ENCODE peak calls at places on chromosome 18, in seven cellular contexts. P is right atrium auricular region, O is heart left ventricle, J is heart right ventricle, G is psoas muscle, A is mammary epithelial cell, D is SK-N-SH. X is an unnamed sample. For H3K4me1, the result is how much of the 10 kb centered on the place peaks cover.

GRCh38 chr18:50099725-50100414 is 95.1 kb downstream of the MYO5B start:
- DNase-seq in A (peak), P (no peak), O (no peak), G (no peak), J (no peak), D (no peak), X (no peak)

GRCh38 chr18:2425426-2426317 is 145.6 kb downstream of the METTL4 start:
- DNase-seq in O (no peak), D (no peak), G (no peak), A (peak), J (no peak), P (no peak), X (no peak)

GRCh38 chr18:22609642-22610041 is 191.9 kb upstream of the CTAGE1 start:
- DNase-seq in A (peak), J (peak), O (peak), P (peak), D (no peak), G (peak), X (peak)

GRCh38 chr18:70296781-70297180 is 7.9 kb downstream of the SOCS6 start:
- DNase-seq in D (no peak), O (no peak), J (no peak), P (no peak), G (no peak), A (no peak), X (no peak)

GRCh38 chr18:11885278-11885991 is 22.7 kb downstream of the MPPE1 start:
- DNase-seq in O (no peak), G (no peak), J (no peak), D (no peak), P (no peak), A (no peak), X (peak)

GRCh38 chr18:37335337-37335736 is 230.3 kb downstream of the CELF4 start:
- DNase-seq in A (no peak), D (peak), O (no peak), P (no peak), J (no peak), G (no peak), X (no peak)

GRCh38 chr18:42187611-42188378 is 232.8 kb downstream of the PIK3C3 start:
- DNase-seq in A (peak), G (no peak), O (no peak), P (no peak), J (no peak), D (no peak), X (no peak)

GRCh38 chr18:58446661-58447060 is 182.2 kb downstream of the ALPK2 start:
- DNase-seq in D (no peak), P (no peak), J (no peak), A (no peak), G (no peak), O (no peak), X (no peak)

GRCh38 chr18:76354348-76354747 is 140.7 kb downstream of the ZNF516 start:
- DNase-seq in O (no peak), G (no peak), A (peak), J (no peak), P (no peak), D (no peak), X (no peak)

GRCh38 chr18:78767648-78768071 is 212.0 kb upstream of the SALL3 start:
- DNase-seq in P (peak), A (no peak), O (no peak), J (no peak), G (no peak), D (no peak), X (no peak)

GRCh38 chr18:49878567-49878966 is 65.2 kb upstream of the ACAA2 start:
- DNase-seq in O (no peak), P (no peak), A (peak), D (no peak), G (no peak), J (no peak), X (peak)

GRCh38 chr18:69945220-69946114 is 2.2 kb downstream of the CD226 start:
- DNase-seq in P (no peak), O (no peak), G (no peak), D (no peak), J (no peak), A (no peak), X (no peak)

GRCh38 chr18:49763590-49763989 is 49.7 kb downstream of the ACAA2 start:
- DNase-seq in J (no peak), P (no peak), D (no peak), O (no peak), G (no peak), A (no peak), X (no peak)

GRCh38 chr18:29307231-29307630 is 1130.3 kb upstream of the CDH2 start:
- DNase-seq in A (no peak), D (no peak), P (no peak), G (no peak), J (no peak), O (no peak), X (no peak)

GRCh38 chr18:79380816-79381806 is 14.6 kb upstream of the NFATC1 start:
- DNase-seq in D (peak), J (peak), A (no peak), P (peak), O (peak), G (peak), X (no peak)

GRCh38 chr18:41977233-41977632 is 22.2 kb downstream of the PIK3C3 start:
- DNase-seq in A (no peak), G (no peak), O (no peak), D (no peak), J (no peak), P (no peak), X (no peak)

GRCh38 chr18:11154369-11154982 is 5.1 kb upstream of the PIEZO2 start:
- DNase-seq in P (no peak), D (no peak), J (no peak), A (peak), O (no peak), G (no peak), X (no peak)

GRCh38 chr18:49031511-49032188 is 80.9 kb upstream of the SMAD7 start:
- DNase-seq in P (peak), J (no peak), G (no peak), A (no peak), O (no peak), D (no peak), X (no peak)

GRCh38 chr18:3722662-3723433 is 272.9 kb downstream of the TGIF1 start:
- DNase-seq in O (no peak), A (no peak), G (no peak), P (no peak), J (no peak), D (no peak), X (no peak)

GRCh38 chr18:57890266-57890665 is 87.2 kb upstream of the ATP8B1 start:
- DNase-seq in O (no peak), G (no peak), D (no peak), J (no peak), A (no peak), P (no peak), X (no peak)

GRCh38 chr18:3448845-3449701 is 899 bp upstream of the TGIF1 start:
- DNase-seq in O (peak), P (peak), J (peak), A (peak), G (peak), D (peak), X (peak)

GRCh38 chr18:67600181-67600631 is 83.7 kb upstream of the DSEL start:
- DNase-seq in P (no peak), O (no peak), G (no peak), D (peak), A (peak), J (no peak), X (no peak)

GRCh38 chr18:22517356-22517755 is 99.6 kb upstream of the CTAGE1 start:
- DNase-seq in J (no peak), A (no peak), O (no peak), D (no peak), G (no peak), P (no peak), X (no peak)

GRCh38 chr18:9802774-9803697 is 82.7 kb upstream of the TXNDC2 start:
- DNase-seq in G (no peak), D (no peak), O (no peak), J (no peak), A (no peak), P (no peak), X (no peak)

GRCh38 chr18:58847383-58848071 is 17.1 kb upstream of the ZNF532 start:
- DNase-seq in J (peak), P (no peak), O (peak), A (no peak), D (no peak), G (peak), X (no peak)

GRCh38 chr18:36628435-36629094 is 200.2 kb downstream of the TPGS2 start:
- DNase-seq in O (no peak), G (no peak), D (no peak), J (no peak), A (peak), P (no peak), X (no peak)

GRCh38 chr18:35694803-35695202 is 113.3 kb downstream of the GALNT1 start:
- DNase-seq in G (no peak), P (no peak), J (no peak), O (no peak), A (no peak), D (no peak), X (no peak)

GRCh38 chr18:35810505-35810904 is 162.0 kb upstream of the RMP24 start:
- DNase-seq in O (no peak), P (no peak), J (no peak), G (no peak), A (no peak), D (no peak), X (no peak)

GRCh38 chr18:76519156-76519549 is 24.1 kb upstream of the ZNF516 start:
- DNase-seq in P (no peak), J (no peak), D (no peak), O (no peak), A (no peak), G (no peak), X (no peak)

GRCh38 chr18:28541276-28541930 is 364.5 kb upstream of the CDH2 start:
- DNase-seq in D (peak), P (no peak), O (no peak), G (no peak), J (peak), A (no peak), X (no peak)

GRCh38 chr18:78937166-78937565 is 42.5 kb upstream of the SALL3 start:
- DNase-seq in D (no peak), J (no peak), A (no peak), G (no peak), O (no peak), P (no peak), X (no peak)

GRCh38 chr18:79755496-79756142 is 42.1 kb upstream of the KCNG2 start:
- DNase-seq in J (no peak), A (no peak), O (no peak), D (no peak), P (no peak), G (no peak), X (no peak)

GRCh38 chr18:23994361-23994902 is 20.1 kb upstream of the TTC39C start:
- DNase-seq in P (peak), D (peak), O (no peak), A (peak), J (no peak), G (no peak), X (peak)

GRCh38 chr18:12296457-12296856 is 11.6 kb upstream of the TUBB6 start:
- DNase-seq in G (no peak), J (no peak), D (no peak), O (no peak), A (no peak), P (no peak), X (no peak)

GRCh38 chr18:48670751-48671560 is 132.1 kb downstream of the CTIF start:
- DNase-seq in D (no peak), A (no peak), G (no peak), J (no peak), P (no peak), O (no peak), X (no peak)

GRCh38 chr18:7234061-7234460 is 3.2 kb downstream of the LRRC30 start:
- DNase-seq in G (peak), P (no peak), O (peak), J (peak), A (no peak), D (no peak), X (no peak)

GRCh38 chr18:22860807-22861206 is 72.3 kb upstream of the RBBP8 start:
- DNase-seq in D (no peak), J (no peak), G (no peak), P (no peak), O (no peak), A (no peak), X (no peak)

GRCh38 chr18:8341481-8342230 is 267.6 kb upstream of the RAB12 start:
- DNase-seq in D (no peak), O (no peak), A (no peak), J (no peak), P (no peak), G (no peak), X (peak)

GRCh38 chr18:37299471-37300304 is 265.9 kb downstream of the CELF4 start:
- DNase-seq in O (peak), P (peak), J (peak), G (peak), D (peak), A (peak), X (peak)

GRCh38 chr18:54119524-54120019 is 104.9 kb downstream of the MBD2 start:
- DNase-seq in A (peak), D (peak), P (no peak), J (peak), G (no peak), O (no peak), X (no peak)

DNA sequence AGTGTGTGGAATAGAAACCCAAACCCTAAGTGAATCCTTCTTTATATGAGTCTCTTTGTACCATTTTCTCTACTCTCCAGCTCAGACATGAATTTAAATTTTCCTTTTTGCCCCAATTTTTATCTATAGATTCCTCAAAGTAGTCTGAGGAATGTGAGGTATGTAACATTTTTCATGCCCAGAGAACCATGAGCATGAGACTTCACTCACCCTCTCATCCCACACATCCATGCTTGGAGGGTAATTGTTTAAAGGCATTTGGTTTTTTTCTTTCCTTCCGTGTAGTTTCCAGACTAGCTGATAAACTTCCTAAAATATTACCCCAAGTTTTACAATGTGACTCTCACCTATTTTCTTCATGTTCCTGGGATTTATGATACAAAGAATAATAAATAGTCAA is 2056.8 kb upstream of the CELF4 start:
- DNase-seq in J (no peak), D (no peak), A (no peak), P (no peak), G (no peak), O (no peak), X (no peak)
- TF ChIP-seq CTCF in J (no peak), D (no peak), A (no peak), P (no peak), G (no peak), O (no peak), X (no peak)

GRCh38 chr18:63102941-63103744 is 216.4 kb downstream of the BCL2 start:
- DNase-seq in D (no peak), J (no peak), O (no peak), G (no peak), A (no peak), P (no peak), X (no peak)
- H3K4me1 ChIP-seq in D (under half), J (under half), O (under half), G (under half), A (under half), P (under half), X (under half)

DNA sequence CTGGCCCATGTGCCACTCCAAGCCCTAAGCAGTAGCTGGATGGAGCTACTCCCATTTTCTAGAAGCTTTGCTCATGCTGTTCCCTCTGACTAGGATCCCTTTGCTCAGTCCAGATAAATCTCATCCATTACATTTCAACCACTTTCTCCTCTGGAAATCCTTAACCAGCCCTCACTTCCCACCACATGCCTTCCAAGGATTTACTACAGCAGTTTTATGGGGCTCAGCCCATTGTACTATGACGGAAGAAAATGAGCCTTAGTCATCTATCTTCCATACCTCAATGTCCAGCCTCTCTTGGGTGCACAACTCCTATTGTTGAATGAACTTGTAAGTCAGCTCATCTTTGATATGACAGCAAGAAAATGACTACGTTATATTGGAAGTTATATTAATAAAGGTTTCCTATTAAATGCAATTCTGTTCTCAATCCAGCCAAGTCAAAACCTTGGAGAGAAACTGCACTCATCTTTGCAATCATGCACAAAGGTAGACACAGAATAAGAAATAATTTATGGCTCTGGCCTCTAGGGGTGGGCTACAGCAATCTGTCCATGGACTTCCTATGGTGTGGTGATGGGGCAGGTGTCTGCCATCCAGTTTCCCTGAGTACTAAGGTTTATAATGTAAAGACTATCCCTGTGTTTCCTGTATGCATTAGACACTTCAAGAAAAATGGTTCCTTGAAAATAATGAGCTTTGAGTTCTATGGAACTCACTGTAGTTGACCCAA is 3.4 kb downstream of the B4GALT6 start:
- DNase-seq in O (no peak), J (no peak), P (no peak), A (peak), D (no peak), G (no peak), X (no peak)
- TF ChIP-seq CTCF in O (no peak), J (peak), P (no peak), A (peak), D (peak), G (no peak), X (no peak)

GRCh38 chr18:13447621-13448020 is 229.1 kb downstream of the LDLRAD4 start:
- DNase-seq in O (no peak), P (peak), G (peak), A (no peak), J (peak), D (peak), X (no peak)

GRCh38 chr18:13448028-13448795 is 229.7 kb downstream of the LDLRAD4 start:
- DNase-seq in J (no peak), D (no peak), O (no peak), A (no peak), P (no peak), G (no peak), X (no peak)

GRCh38 chr18:13450289-13451207 is 232.0 kb downstream of the LDLRAD4 start:
- DNase-seq in J (no peak), O (no peak), A (no peak), P (no peak), G (no peak), D (no peak), X (peak)

GRCh38 chr18:13451208-13451530 is 232.6 kb downstream of the LDLRAD4 start:
- DNase-seq in D (no peak), A (no peak), J (no peak), P (no peak), O (no peak), G (no peak), X (no peak)

DNA sequence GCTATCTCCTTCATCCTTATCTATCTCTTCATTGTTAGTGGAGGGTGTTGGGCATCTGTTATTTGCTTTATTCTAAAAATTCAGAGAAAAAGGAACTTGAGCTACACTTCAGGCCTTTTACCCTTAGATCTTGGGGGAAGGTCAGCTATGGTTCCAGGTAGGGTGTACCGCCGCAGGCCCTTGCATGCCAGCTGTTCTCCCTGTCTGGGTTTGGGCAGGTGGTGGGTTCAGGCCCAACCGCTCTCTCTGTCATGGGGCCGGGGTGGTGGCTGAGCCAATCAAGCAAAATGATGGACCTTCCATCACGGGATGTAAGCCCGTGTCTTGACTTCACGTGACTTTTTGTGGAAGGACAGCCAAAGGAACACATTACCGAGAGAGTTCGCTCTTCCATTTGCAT is 231.1 kb downstream of the LDLRAD4 start:
- DNase-seq in D (no peak), J (no peak), P (peak), O (no peak), A (no peak), G (no peak), X (no peak)
- H3K4me1 ChIP-seq in D (under half), J (under half), P (under half), O (half or more), A (under half), G (under half), X (under half)